ENCODE peak calls at places on chromosome 10, in seven cellular contexts. T, K, X, R, N, J and F are unnamed samples.

GRCh38 chr10:105844653-105845052 is 1203.6 kb downstream of the SORCS3 start:
- DNase-seq in R (no peak), J (no peak), X (no peak), N (no peak), K (no peak), T (no peak), F (no peak)

GRCh38 chr10:77037735-77038411 is 599.7 kb downstream of the KCNMA1 start:
- DNase-seq in X (no peak), R (no peak), J (no peak), K (no peak), T (peak; percentile 3), N (no peak), F (no peak)

GRCh38 chr10:128044186-128044585 is 82.0 kb downstream of the MKI67 start:
- DNase-seq in J (no peak), R (no peak), N (no peak), K (no peak), T (no peak), X (no peak), F (no peak)

GRCh38 chr10:76901701-76902100 is 735.9 kb downstream of the KCNMA1 start:
- DNase-seq in N (no peak), J (no peak), K (no peak), X (no peak), T (no peak), R (no peak), F (no peak)

GRCh38 chr10:89563861-89564478 is 28.6 kb upstream of the SLC16A12 start:
- DNase-seq in T (peak; percentile 15), R (no peak), X (peak; percentile 71), J (peak; percentile 60), N (peak; percentile 53), K (no peak), F (no peak)

GRCh38 chr10:102782698-102783540 is 39.2 kb downstream of the WBP1L start:
- DNase-seq in J (peak; percentile 95), R (peak; percentile 76), N (peak; percentile 92), X (peak; percentile 96), K (peak; percentile 68), T (no peak), F (peak; percentile 80)

GRCh38 chr10:80468002-80468401 is 13.9 kb downstream of the TSPAN14 start:
- DNase-seq in T (no peak), N (no peak), R (peak; percentile 78), X (no peak), J (no peak), K (peak; percentile 80), F (no peak)

GRCh38 chr10:122012731-122013130 is 23.8 kb downstream of the TACC2 start:
- DNase-seq in X (no peak), R (no peak), T (no peak), K (no peak), J (no peak), N (no peak), F (no peak)

GRCh38 chr10:97849491-97850402 is at the start of gene GOLGA7B:
- DNase-seq in N (peak; percentile 24), T (peak; percentile 82), K (no peak), X (no peak), R (no peak), J (peak; percentile 7), F (peak; percentile 42)

GRCh38 chr10:104824378-104825006 is 183.4 kb downstream of the SORCS3 start:
- DNase-seq in X (peak; percentile 15), K (peak; percentile 8), R (peak; percentile 23), T (peak; percentile 60), J (no peak), N (no peak), F (peak; percentile 12)

GRCh38 chr10:80509403-80510161 is 28.1 kb upstream of the SH2D4B start:
- DNase-seq in R (peak; percentile 55), T (no peak), X (peak; percentile 86), K (no peak), N (peak; percentile 91), J (peak; percentile 81), F (no peak)

GRCh38 chr10:80453715-80454525 is at the start of gene TSPAN14:
- DNase-seq in J (peak; percentile 79), R (peak; percentile 92), N (peak; percentile 84), K (peak; percentile 91), T (peak; percentile 79), X (peak; percentile 81), F (peak; percentile 76)

GRCh38 chr10:80356563-80356999 is at the start of the genes DYDC1 and DYDC2:
- DNase-seq in N (peak; percentile 31), R (peak; percentile 63), K (peak; percentile 54), J (no peak), T (peak; percentile 82), X (peak; percentile 10), F (peak; percentile 56)

GRCh38 chr10:29590598-29591415 is 44.0 kb downstream of the SVIL start:
- DNase-seq in K (no peak), R (no peak), N (peak; percentile 66), T (peak; percentile 51), X (peak; percentile 86), J (peak; percentile 86), F (no peak)

GRCh38 chr10:103657061-103657591 is 163.6 kb downstream of the NEURL1 start:
- DNase-seq in X (no peak), N (no peak), R (no peak), J (no peak), T (no peak), K (no peak), F (no peak)

DNA sequence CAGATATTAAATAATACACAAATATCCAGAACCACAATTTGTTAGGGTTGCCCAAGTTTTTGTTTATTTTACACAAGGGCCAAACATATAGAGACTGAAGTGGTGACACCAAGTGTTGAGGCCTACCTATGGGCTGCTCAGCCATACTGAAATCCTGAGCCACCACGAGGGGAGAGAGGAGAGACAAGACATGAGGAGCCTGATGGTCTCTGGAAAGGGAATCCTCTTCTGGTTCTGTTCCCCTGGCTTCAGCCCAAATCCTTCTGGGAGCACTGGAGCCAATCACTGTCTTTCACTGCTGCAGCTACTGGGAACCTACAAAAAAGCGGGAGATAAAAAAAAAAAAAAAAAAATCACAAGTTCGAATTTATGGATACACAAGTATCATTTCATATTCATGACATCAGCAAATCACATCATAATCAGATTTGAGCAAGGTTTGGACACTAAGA is 1.9 kb downstream of the SKIDA1 start:
- DNase-seq in R (peak; percentile 37), T (no peak), X (peak; percentile 78), N (peak; percentile 65), J (peak; percentile 54), K (peak; percentile 73), F (peak; percentile 69)
- H3K4me3 ChIP-seq in R (no peak overlapping the region), T (no peak overlapping the region), X (no peak overlapping the region), N (no peak overlapping the region), J (no peak overlapping the region), K (no peak overlapping the region), F (peak overlapping the region; percentile 63)

GRCh38 chr10:101112799-101113594 is 18.1 kb upstream of the TLX1 start:
- DNase-seq in X (no peak), T (no peak), N (no peak), J (no peak), K (no peak), R (no peak), F (no peak)

GRCh38 chr10:101110856-101111523 is 20.1 kb upstream of the TLX1 start:
- DNase-seq in J (no peak), K (no peak), X (no peak), N (no peak), R (no peak), T (no peak), F (no peak)

GRCh38 chr10:101107771-101108170 is 23.3 kb upstream of the TLX1 start:
- DNase-seq in N (no peak), X (no peak), T (no peak), K (no peak), R (no peak), J (no peak), F (no peak)

GRCh38 chr10:101113890-101114403 is 17.2 kb upstream of the TLX1 start:
- DNase-seq in X (no peak), R (no peak), T (no peak), K (no peak), N (no peak), J (no peak), F (no peak)

GRCh38 chr10:101111547-101111946 is 19.6 kb upstream of the TLX1 start:
- DNase-seq in K (no peak), T (no peak), J (no peak), N (no peak), R (no peak), X (no peak), F (no peak)
- H3K27me3 ChIP-seq in K (no peaks in the 10 kb centered on the region), T (no peaks in the 10 kb centered on the region), J (peaks cover 72% of the 10 kb centered on the region), N (peaks cover 80% of the 10 kb centered on the region), R (peaks cover 71% of the 10 kb centered on the region), X (peaks cover 18% of the 10 kb centered on the region), F (no peaks in the 10 kb centered on the region)

GRCh38 chr10:7410306-7410799 is 481 bp downstream of the SFMBT2 start:
- DNase-seq in X (peak; percentile 22), J (peak; percentile 10), N (peak; percentile 39), K (peak; percentile 21), R (peak; percentile 45), T (no peak), F (no peak)

GRCh38 chr10:7412482-7413251 is 1.8 kb upstream of the SFMBT2 start:
- DNase-seq in K (peak; percentile 35), T (no peak), N (peak; percentile 33), X (no peak), J (no peak), R (peak; percentile 60), F (no peak)

GRCh38 chr10:7409732-7410168 is 1.1 kb downstream of the SFMBT2 start:
- DNase-seq in J (no peak), K (peak; percentile 32), N (peak; percentile 44), T (no peak), X (peak; percentile 47), R (no peak), F (no peak)

GRCh38 chr10:7410800-7411670 is at the start of gene SFMBT2:
- DNase-seq in R (peak; percentile 78), J (peak; percentile 49), N (peak; percentile 85), T (peak; percentile 67), K (peak; percentile 56), X (peak; percentile 89), F (peak; percentile 53)

GRCh38 chr10:7411671-7412481 is 1.0 kb upstream of the SFMBT2 start:
- DNase-seq in J (no peak), K (peak; percentile 15), X (no peak), R (no peak), T (no peak), N (no peak), F (no peak)
- H3K4me3 ChIP-seq in J (no peak overlapping the region), K (peak overlapping the region; percentile 57), X (no peak overlapping the region), R (peak overlapping the region; percentile 68), T (peak overlapping the region; percentile 75), N (no peak overlapping the region), F (no peak overlapping the region)

GRCh38 chr10:123134915-123135414 is 805 bp upstream of the HMX3 start:
- DNase-seq in X (no peak), T (no peak), K (no peak), J (no peak), N (no peak), R (no peak), F (no peak)

GRCh38 chr10:123135415-123136141 is at the start of gene HMX3:
- DNase-seq in J (peak; percentile 23), R (no peak), X (peak; percentile 45), K (no peak), N (peak; percentile 36), T (no peak), F (peak; percentile 76)

GRCh38 chr10:123133511-123133910 is 2.3 kb upstream of the HMX3 start:
- DNase-seq in R (no peak), X (no peak), N (no peak), K (no peak), J (no peak), T (no peak), F (no peak)

GRCh38 chr10:123134058-123134914 is 1.5 kb upstream of the HMX3 start:
- DNase-seq in J (no peak), T (no peak), R (no peak), K (no peak), X (no peak), N (peak; percentile 26), F (no peak)

GRCh38 chr10:123132576-123133477 is 2.9 kb upstream of the HMX3 start:
- DNase-seq in X (peak; percentile 84), J (peak; percentile 76), N (peak; percentile 76), K (peak; percentile 62), R (peak; percentile 87), T (peak; percentile 93), F (peak; percentile 81)
- H3K27me3 ChIP-seq in X (peaks cover 64% of the 10 kb centered on the region), J (peaks cover 70% of the 10 kb centered on the region), N (peaks cover 85% of the 10 kb centered on the region), K (peaks cover 14% of the 10 kb centered on the region), R (peaks cover 100% of the 10 kb centered on the region), T (peaks cover 40% of the 10 kb centered on the region), F (peaks cover 6% of the 10 kb centered on the region)